ENCODE peak calls at places on chromosomes 6 and 20, in nine cellular contexts. G is AG04450, Z is colonic mucosa, A is tibial artery, O is transverse colon, T is ascending aorta, K is breast epithelium, F is fibroblast of lung, W is MM.1S. N is an unnamed sample. For H3K27me3, the result is how much of the 10 kb centered on the place peaks cover.

GRCh38 chr6:144922120-144922722 is 637.1 kb downstream of the UTRN start:
- DNase-seq in G (no peak), Z (no peak), A (no peak), O (no peak), T (no peak), K (no peak), F (no peak), W (no peak), N (no peak)

GRCh38 chr20:41587523-41587922 is 30.7 kb downstream of the CHD6 start:
- DNase-seq in G (no peak), Z (no peak), A (no peak), O (no peak), T (no peak), K (no peak), F (peak), W (no peak), N (no peak)

GRCh38 chr6:57221936-57222683 is at the start of gene RAB23:
- DNase-seq in G (peak), Z (peak), A (peak), O (peak), T (peak), K (peak), F (peak), W (peak), N (no peak)

GRCh38 chr20:59013959-59014608 is 5.1 kb upstream of the TUBB1 start:
- DNase-seq in G (peak), Z (no peak), A (no peak), O (no peak), T (no peak), K (no peak), F (peak), W (no peak), N (no peak)

GRCh38 chr6:41049548-41049947 is 3.5 kb upstream of the APOBEC2 start:
- DNase-seq in G (no peak), Z (no peak), A (no peak), O (no peak), T (no peak), K (no peak), F (no peak), W (no peak), N (no peak)

GRCh38 chr6:36337814-36338213 is 1.1 kb upstream of the BNIP5 start:
- DNase-seq in G (no peak), Z (no peak), A (no peak), O (no peak), T (no peak), K (no peak), F (no peak), W (no peak), N (no peak)

GRCh38 chr20:23180451-23180921 is 94.4 kb upstream of the CD93 start:
- DNase-seq in G (no peak), Z (no peak), A (no peak), O (no peak), T (peak), K (no peak), F (no peak), W (no peak), N (no peak)

GRCh38 chr6:96058094-96058493 is 42.3 kb downstream of the FUT9 start:
- DNase-seq in G (no peak), Z (no peak), A (no peak), O (no peak), T (no peak), K (no peak), F (no peak), W (no peak), N (no peak)

GRCh38 chr6:14283600-14284235 is 166.1 kb downstream of the CD83 start:
- DNase-seq in G (no peak), Z (no peak), A (no peak), O (no peak), T (no peak), K (no peak), F (no peak), W (no peak), N (no peak)

GRCh38 chr6:117440558-117441525 is 15.1 kb upstream of the ROS1 start:
- DNase-seq in G (no peak), Z (no peak), A (no peak), O (no peak), T (no peak), K (no peak), F (peak), W (no peak), N (peak)

GRCh38 chr20:53599378-53599777 is 5.7 kb upstream of the ZNF217 start:
- DNase-seq in G (no peak), Z (peak), A (peak), O (no peak), T (no peak), K (no peak), F (no peak), W (no peak), N (no peak)

GRCh38 chr20:57928181-57928967 is 218.6 kb upstream of the PMEPA1 start:
- DNase-seq in G (no peak), Z (no peak), A (no peak), O (no peak), T (no peak), K (no peak), F (peak), W (no peak), N (no peak)

GRCh38 chr20:34891166-34892062 is 15.0 kb downstream of the ACSS2 start:
- DNase-seq in G (no peak), Z (no peak), A (no peak), O (no peak), T (no peak), K (no peak), F (peak), W (no peak), N (no peak)

GRCh38 chr20:45347297-45347935 is 808 bp downstream of the SDC4 start:
- DNase-seq in G (no peak), Z (no peak), A (no peak), O (no peak), T (no peak), K (no peak), F (peak), W (no peak), N (no peak)

GRCh38 chr6:98827295-98828159 is 6.8 kb upstream of the POU3F2 start:
- DNase-seq in G (no peak), Z (no peak), A (no peak), O (no peak), T (no peak), K (no peak), F (peak), W (no peak), N (no peak)

GRCh38 chr20:18715564-18715963 is 98.0 kb upstream of the SCP2D1 start:
- DNase-seq in G (no peak), Z (no peak), A (no peak), O (no peak), T (no peak), K (no peak), F (no peak), W (no peak), N (no peak)

GRCh38 chr6:158605266-158605878 is 39.2 kb downstream of the DYNLT1 start:
- DNase-seq in G (peak), Z (peak), A (peak), O (peak), T (no peak), K (peak), F (peak), W (peak), N (peak)

GRCh38 chr6:150334790-150335783 is 33.7 kb upstream of the IYD start:
- DNase-seq in G (peak), Z (peak), A (peak), O (peak), T (no peak), K (peak), F (peak), W (peak), N (no peak)

GRCh38 chr6:154187203-154187602 is 148.2 kb downstream of the OPRM1 start:
- DNase-seq in G (no peak), Z (no peak), A (no peak), O (no peak), T (no peak), K (no peak), F (no peak), W (no peak), N (no peak)
- TF ChIP-seq CTCF in G (no peak), Z (no peak), A (no peak), O (no peak), T (no peak), K (no peak), F (no peak), W (no peak), N (no peak)

GRCh38 chr6:127120109-127120786 is 1.8 kb downstream of the RSPO3 start:
- DNase-seq in G (no peak), Z (no peak), A (no peak), O (no peak), T (no peak), K (no peak), F (no peak), W (no peak), N (no peak)
- H3K4me3 ChIP-seq in G (no peak), Z (peak), A (peak), O (peak), T (peak), K (peak), F (peak), W (peak), N (peak)

DNA sequence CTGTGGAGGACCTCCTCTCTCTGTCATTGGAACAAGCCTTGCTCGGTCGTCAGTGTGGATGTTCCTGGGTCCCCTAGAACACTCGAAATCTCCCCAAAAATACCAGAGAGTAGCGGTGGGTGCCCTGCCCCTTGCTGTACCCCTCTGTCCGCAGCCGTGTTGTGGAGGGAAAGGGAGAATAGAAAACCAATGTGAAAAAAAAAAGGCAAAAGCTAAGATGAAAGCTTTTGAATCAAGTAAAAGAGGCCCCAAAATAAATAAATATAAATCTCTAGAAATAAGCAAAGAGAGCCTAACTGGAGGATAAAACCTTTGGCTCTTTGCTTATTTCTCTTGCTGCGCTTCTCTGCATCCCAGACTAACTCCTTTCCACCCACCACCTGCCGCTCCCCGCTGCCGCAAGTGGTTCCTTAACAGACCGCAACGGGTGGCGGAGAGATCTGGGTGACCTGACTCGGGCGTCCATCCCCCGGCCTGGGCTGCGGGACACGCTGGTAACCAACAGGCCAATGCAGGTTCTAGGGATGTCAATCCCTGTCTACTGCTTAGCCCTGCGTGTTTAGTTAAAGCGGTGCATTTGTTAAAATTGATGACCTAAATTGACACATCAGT is 110.0 kb downstream of the GPX5 start:
- DNase-seq in G (no peak), Z (no peak), A (no peak), O (no peak), T (no peak), K (no peak), F (no peak), W (no peak), N (no peak)
- H3K27me3 ChIP-seq in G (under half), Z (under half), A (half or more), O (half or more), T (under half), K (half or more), F (under half), W (under half), N (under half)

DNA sequence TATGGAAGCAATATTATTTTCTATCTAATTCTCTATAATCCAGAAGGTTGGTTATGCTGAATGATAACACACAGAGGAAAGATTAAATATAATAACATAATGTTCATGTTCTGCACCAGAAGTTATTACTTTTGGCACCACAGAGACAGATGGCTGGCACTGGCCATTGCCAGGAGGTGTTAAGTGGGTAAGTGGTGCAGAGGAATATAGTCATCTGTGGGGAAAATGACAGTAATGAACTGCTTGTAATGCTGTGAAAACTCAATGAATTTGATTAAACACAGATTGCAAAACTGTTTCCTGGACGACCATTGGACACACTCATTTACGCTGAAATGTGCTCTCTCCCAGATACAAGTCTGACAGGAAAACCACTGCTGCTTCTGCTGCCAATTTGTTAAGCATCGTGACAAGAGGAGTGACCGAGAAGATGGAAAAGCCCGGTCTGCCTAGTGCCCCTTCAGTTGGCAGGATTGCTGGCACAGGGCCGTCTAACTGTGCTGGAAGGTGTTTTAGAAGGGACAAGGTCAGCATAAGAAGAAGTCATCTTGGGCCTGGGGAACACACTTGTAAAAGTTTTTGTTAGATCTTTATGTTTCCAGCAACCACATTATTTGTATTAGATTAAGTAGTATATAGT is 567.4 kb downstream of the CBLN4 start:
- DNase-seq in G (no peak), Z (no peak), A (no peak), O (no peak), T (no peak), K (no peak), F (no peak), W (no peak), N (no peak)
- TF ChIP-seq CTCF in G (no peak), Z (no peak), A (no peak), O (no peak), T (no peak), K (no peak), F (no peak), W (no peak), N (no peak)

DNA sequence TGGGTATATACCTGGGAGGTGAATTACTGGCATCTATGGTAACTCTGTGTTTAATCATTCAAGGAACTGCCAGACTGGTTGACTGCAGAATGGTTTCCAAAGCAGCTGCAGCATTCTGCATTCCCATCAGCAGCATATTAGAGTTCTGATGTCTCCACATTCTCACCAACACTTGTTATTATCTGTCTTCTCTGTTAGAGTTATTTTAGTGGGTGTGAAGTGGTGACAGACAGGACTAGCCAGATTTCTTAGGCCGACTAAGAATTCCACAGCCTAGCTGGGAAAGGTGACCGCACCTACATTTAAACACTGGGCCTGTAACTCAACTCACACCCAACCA is 110.9 kb downstream of the TMEM170B start:
- DNase-seq in G (no peak), Z (no peak), A (no peak), O (no peak), T (no peak), K (no peak), F (no peak), W (no peak), N (no peak)
- H3K4me3 ChIP-seq in G (no peak), Z (no peak), A (no peak), O (no peak), T (no peak), K (no peak), F (no peak), W (no peak), N (no peak)

DNA sequence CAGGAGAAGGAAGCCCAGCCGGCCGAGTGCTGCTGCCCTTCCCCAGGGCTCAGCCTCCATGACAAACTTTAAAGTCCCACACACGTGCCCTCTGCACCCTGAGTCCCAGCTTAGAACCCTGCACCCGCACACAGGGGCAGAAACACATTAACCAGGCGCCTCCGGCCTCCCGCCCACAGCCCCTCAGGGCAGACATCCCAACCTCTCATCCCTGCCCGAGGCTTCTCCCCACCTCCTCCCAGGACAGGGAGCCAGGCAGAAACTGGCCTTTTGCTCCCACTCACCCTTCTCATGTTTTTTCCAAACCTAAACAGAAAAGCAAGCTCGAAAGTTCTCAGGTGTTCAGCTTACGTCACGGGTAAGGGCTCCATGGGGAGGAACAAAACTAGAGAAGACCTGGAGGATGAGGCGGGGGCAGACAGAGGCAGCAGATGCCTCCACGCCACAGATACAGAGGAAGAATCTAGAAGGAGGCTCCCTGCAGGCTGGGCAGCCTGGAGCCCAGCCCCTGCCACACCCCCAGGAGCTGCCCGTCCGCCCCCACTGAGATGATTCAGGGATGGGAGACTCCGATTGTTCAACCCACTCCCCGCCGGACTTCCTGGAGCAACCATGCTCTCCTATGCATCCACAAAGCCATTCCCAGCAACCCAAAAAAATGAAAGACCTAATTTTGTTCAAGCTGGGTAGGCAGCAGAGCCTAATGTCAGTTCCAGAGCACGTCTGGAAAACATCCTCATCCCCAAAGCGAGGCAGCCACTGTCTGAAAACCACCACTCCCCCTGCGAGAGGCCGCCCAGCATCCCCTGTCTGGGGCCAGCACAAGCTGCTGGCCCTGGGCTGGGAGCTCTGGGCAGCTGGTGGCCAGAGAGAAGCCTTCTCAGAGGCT is 8.8 kb downstream of the KCNQ2 start:
- DNase-seq in G (no peak), Z (no peak), A (no peak), O (no peak), T (no peak), K (no peak), F (peak), W (no peak), N (no peak)
- H3K27me3 ChIP-seq in G (under half), Z (under half), A (half or more), O (half or more), T (under half), K (half or more), F (under half), W (half or more), N (half or more)

DNA sequence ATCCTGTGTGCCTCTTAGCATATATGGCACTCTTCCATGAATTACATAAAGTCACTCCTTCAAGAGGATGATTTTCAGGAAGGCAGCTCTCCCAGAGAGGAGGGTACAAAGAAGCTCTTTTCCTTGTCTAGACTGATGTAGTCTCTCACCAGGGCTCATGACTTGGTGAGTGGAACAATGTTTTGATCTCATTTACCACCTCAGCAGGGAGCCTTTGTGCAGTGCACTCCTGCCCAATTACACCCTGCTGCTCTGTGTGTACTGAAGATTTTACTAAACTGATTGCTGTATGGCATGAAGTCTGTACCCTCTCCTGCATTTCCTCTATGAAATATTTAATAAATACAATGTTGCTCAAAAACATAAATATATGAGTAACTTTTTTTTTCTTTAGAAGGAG is 598.3 kb upstream of the HS3ST5 start:
- DNase-seq in G (no peak), Z (no peak), A (no peak), O (no peak), T (no peak), K (no peak), F (no peak), W (no peak), N (no peak)
- TF ChIP-seq CTCF in G (no peak), Z (no peak), A (no peak), O (no peak), T (no peak), K (no peak), F (no peak), W (no peak), N (no peak)

DNA sequence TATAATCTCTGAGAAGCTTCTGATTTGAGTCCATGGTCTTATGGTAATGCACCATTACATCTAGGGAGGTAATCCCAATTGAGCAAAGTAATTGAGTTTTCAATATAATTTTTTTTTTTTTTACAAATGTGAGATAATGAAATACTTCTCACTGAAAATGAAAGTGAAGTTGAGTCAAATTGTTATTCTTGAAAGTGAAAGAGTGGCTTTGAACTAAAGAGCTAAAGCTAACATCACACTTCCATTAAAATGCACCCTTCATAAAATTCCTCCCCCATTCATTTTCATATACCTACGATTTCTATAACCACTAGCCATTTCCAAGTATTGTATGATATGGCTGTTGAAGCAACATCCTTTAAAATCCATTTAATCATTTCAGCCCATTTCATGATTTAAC is 149.1 kb upstream of the IMPG1 start:
- DNase-seq in G (no peak), Z (no peak), A (no peak), O (no peak), T (no peak), K (no peak), F (no peak), W (peak), N (no peak)
- H3K4me3 ChIP-seq in G (no peak), Z (no peak), A (no peak), O (no peak), T (no peak), K (no peak), F (no peak), W (no peak), N (no peak)